ENCODE peak calls at places on chromosomes 12 and 14, in five cellular contexts. J, C, Q, I and F are unnamed samples.

GRCh38 chr14:63542231-63542999 is 762 bp downstream of the PPP2R5E start:
- DNase-seq in Q (peak; percentile 19), I (no peak), C (no peak), J (peak; percentile 24), F (peak; percentile 35)

GRCh38 chr12:89636776-89637160 is 71.9 kb downstream of the ATP2B1 start:
- DNase-seq in C (no peak), I (no peak), Q (no peak), J (no peak), F (no peak)

GRCh38 chr14:103326078-103326477 is 8.0 kb upstream of the EIF5 start:
- DNase-seq in Q (no peak), C (no peak), I (no peak), J (no peak), F (no peak)

GRCh38 chr14:102819176-102819628 is 42.0 kb downstream of the TRAF3 start:
- DNase-seq in Q (no peak), J (peak; percentile 86), C (no peak), I (peak; percentile 34), F (peak; percentile 68)

GRCh38 chr12:70663838-70664237 is 26.6 kb upstream of the PTPRB start:
- DNase-seq in J (no peak), I (no peak), Q (no peak), C (no peak), F (no peak)

GRCh38 chr12:120500577-120500976 is 4.7 kb downstream of the DYNLL1 start:
- DNase-seq in J (no peak), I (no peak), C (no peak), Q (no peak), F (no peak)

GRCh38 chr12:75964150-75964549 is 67.4 kb downstream of the PHLDA1 start:
- DNase-seq in I (no peak), C (no peak), J (peak; percentile 26), Q (no peak), F (peak; percentile 20)

GRCh38 chr12:104579716-104580495 is 123.2 kb downstream of the CHST11 start:
- DNase-seq in C (no peak), I (no peak), Q (no peak), J (no peak), F (peak; percentile 20)

GRCh38 chr14:104983231-104983721 is 2.3 kb upstream of the CLBA1 start:
- DNase-seq in Q (no peak), I (no peak), J (no peak), C (no peak), F (no peak)

GRCh38 chr12:110600254-110600653 is 13.7 kb upstream of the TCTN1 start:
- DNase-seq in J (no peak), Q (no peak), I (no peak), C (peak; percentile 27), F (peak; percentile 47)

GRCh38 chr12:108779998-108780688 is 48.8 kb upstream of the CORO1C start:
- DNase-seq in Q (no peak), I (no peak), C (no peak), J (peak; percentile 28), F (no peak)

GRCh38 chr14:80954771-80955299 is 586 bp upstream of the TSHR start:
- DNase-seq in C (peak; percentile 32), Q (peak; percentile 65), J (peak; percentile 80), I (peak; percentile 76), F (peak; percentile 63)

GRCh38 chr12:6383572-6384498 is at the start of gene LTBR:
- DNase-seq in J (no peak), C (peak; percentile 90), Q (peak; percentile 60), I (no peak), F (peak; percentile 59)

GRCh38 chr12:13164271-13164670 is 32.3 kb upstream of the EMP1 start:
- DNase-seq in I (no peak), Q (no peak), J (no peak), C (no peak), F (no peak)

GRCh38 chr12:104412681-104413080 is 44.1 kb upstream of the CHST11 start:
- DNase-seq in C (no peak), Q (no peak), I (no peak), J (no peak), F (peak; percentile 8)

GRCh38 chr14:101017209-101017608 is 113.7 kb upstream of the RTL1 start:
- DNase-seq in C (no peak), Q (no peak), J (no peak), I (no peak), F (no peak)

GRCh38 chr12:61916856-61917255 is 343.3 kb upstream of the USP15 start:
- DNase-seq in C (no peak), Q (no peak), I (no peak), J (no peak), F (no peak)

GRCh38 chr14:74906923-74907620 is 16.0 kb downstream of the RPS6KL1 start:
- DNase-seq in J (no peak), C (no peak), I (no peak), Q (no peak), F (no peak)

GRCh38 chr12:131834798-131835615 is 6.8 kb downstream of the MMP17 start:
- DNase-seq in C (no peak), I (no peak), Q (no peak), J (no peak), F (no peak)

GRCh38 chr12:75452675-75453330 is 27.8 kb upstream of the GLIPR1 start:
- DNase-seq in C (no peak), I (no peak), J (no peak), Q (no peak), F (no peak)

GRCh38 chr14:90530523-90530922 is 133.7 kb downstream of the CALM1 start:
- DNase-seq in Q (no peak), I (no peak), J (no peak), C (no peak), F (no peak)

GRCh38 chr12:12794686-12795085 is 9.2 kb downstream of the APOLD1 start:
- DNase-seq in C (no peak), Q (no peak), I (no peak), J (no peak), F (no peak)

GRCh38 chr14:87332001-87332400 is 661.0 kb downstream of the GALC start:
- DNase-seq in C (no peak), I (no peak), J (no peak), Q (no peak), F (no peak)

GRCh38 chr12:71683633-71684032 is 2.2 kb upstream of the TMEM19 start:
- DNase-seq in Q (no peak), C (no peak), I (no peak), J (no peak), F (no peak)

GRCh38 chr14:100056431-100056830 is 8.8 kb upstream of the EVL start:
- DNase-seq in J (no peak), I (no peak), C (no peak), Q (no peak), F (no peak)

GRCh38 chr12:67025543-67026114 is 243.5 kb upstream of the CAND1 start:
- DNase-seq in C (no peak), J (peak; percentile 62), I (peak; percentile 41), Q (peak; percentile 41), F (peak; percentile 46)

GRCh38 chr14:21268612-21269251 is 510 bp downstream of the HNRNPC start:
- DNase-seq in J (peak; percentile 60), I (peak; percentile 26), C (peak; percentile 36), Q (no peak), F (no peak)

GRCh38 chr12:21697829-21698630 is 40.4 kb upstream of the LDHB start:
- DNase-seq in J (no peak), I (no peak), Q (no peak), C (no peak), F (no peak)

GRCh38 chr14:72516936-72517408 is 376.9 kb downstream of the DPF3 start:
- DNase-seq in Q (peak; percentile 59), C (peak; percentile 74), J (peak; percentile 84), I (peak; percentile 72), F (no peak)

GRCh38 chr14:51401756-51402155 is 161.7 kb downstream of the TMX1 start:
- DNase-seq in Q (no peak), C (no peak), J (no peak), I (no peak), F (no peak)

GRCh38 chr12:45244561-45245348 is 28.9 kb downstream of the ANO6 start:
- DNase-seq in C (peak; percentile 60), Q (no peak), I (no peak), J (no peak), F (no peak)

GRCh38 chr12:4115570-4115969 is 158.0 kb upstream of the CCND2 start:
- DNase-seq in I (no peak), J (no peak), C (no peak), Q (no peak), F (no peak)
- TF ChIP-seq CTCF in I (no peak), J (no peak), C (no peak), Q (peak; percentile 19), F (no peak)

DNA sequence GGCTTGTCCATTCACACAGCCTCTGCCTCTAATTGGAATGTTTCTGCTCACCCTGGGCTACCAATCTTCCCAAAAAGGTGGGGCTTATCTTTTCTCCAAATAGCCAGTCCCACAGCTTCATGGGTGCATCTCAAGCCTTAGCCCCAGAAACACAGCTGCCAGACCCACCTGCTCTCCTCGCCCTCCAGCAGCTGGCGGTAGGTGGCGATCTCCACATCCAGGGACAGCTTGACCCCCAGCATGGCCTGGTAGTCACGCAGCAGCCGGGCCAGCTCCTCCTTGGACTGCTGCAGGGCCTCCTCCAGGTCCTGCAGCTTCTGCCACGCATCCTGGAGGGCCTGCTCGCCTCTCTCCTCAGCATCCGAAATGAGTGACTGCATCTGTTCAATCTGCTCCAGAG is 11.1 kb downstream of the KRT77 start:
- DNase-seq in Q (peak; percentile 24), J (no peak), C (no peak), I (no peak), F (no peak)
- TF ChIP-seq CTCF in Q (peak; percentile 49), J (no peak), C (no peak), I (no peak), F (no peak)

GRCh38 chr14:68945190-68945584 is 33.9 kb downstream of the ACTN1 start:
- DNase-seq in C (no peak), Q (no peak), I (no peak), J (no peak), F (no peak)
- TF ChIP-seq CTCF in C (no peak), Q (no peak), I (no peak), J (no peak), F (no peak)

DNA sequence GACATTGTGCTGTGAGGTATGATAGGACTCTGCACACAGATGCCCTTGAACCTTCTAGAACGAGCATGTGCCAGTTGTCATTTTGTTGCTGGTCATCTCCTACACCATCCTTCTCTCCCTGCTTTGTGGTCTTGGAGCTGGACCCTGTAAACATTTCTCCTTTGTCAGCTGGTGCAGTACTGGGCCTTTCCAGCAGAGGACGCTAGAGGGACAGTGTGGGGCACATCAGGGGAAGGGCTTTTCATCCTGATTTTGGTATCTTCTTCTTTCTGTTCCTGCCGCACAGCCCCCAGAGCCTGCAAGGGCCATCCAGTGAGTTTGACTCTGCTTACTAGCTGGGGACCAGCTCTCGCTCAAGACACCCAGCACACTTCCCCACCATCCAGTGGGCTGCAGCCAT is 484.6 kb downstream of the AACS start:
- DNase-seq in J (peak; percentile 8), C (no peak), I (no peak), Q (no peak), F (no peak)
- TF ChIP-seq CTCF in J (peak; percentile 38), C (peak; percentile 5), I (no peak), Q (peak; percentile 43), F (peak; percentile 59)

GRCh38 chr14:77377502-77377844 is 294 bp downstream of the SAMD15 start:
- DNase-seq in I (no peak), Q (no peak), J (no peak), C (no peak), F (no peak)

GRCh38 chr14:77375973-77376372 is 921 bp downstream of the TMED8 start:
- DNase-seq in I (no peak), J (no peak), Q (no peak), C (no peak), F (no peak)

GRCh38 chr14:77376380-77376770 is 519 bp downstream of the TMED8 start:
- DNase-seq in C (no peak), I (peak; percentile 32), Q (no peak), J (peak; percentile 58), F (peak; percentile 30)

GRCh38 chr14:77375164-77375950 is 1.5 kb downstream of the TMED8 start:
- DNase-seq in C (no peak), I (no peak), Q (no peak), J (no peak), F (peak; percentile 47)

GRCh38 chr14:77376771-77377501 is at the start of the genes SAMD15 and TMED8:
- DNase-seq in J (peak; percentile 88), Q (peak; percentile 79), C (peak; percentile 44), I (peak; percentile 85), F (peak; percentile 94)
- TF ChIP-seq CTCF in J (no peak), Q (peak; percentile 39), C (peak; percentile 22), I (no peak), F (no peak)